ENCODE peak calls at places on chromosomes 2 and 18, in six cellular contexts. L is tibial nerve, K is H9, X is HepG2, G is MM.1S, D is SK-N-SH. E is an unnamed sample.

GRCh38 chr2:177147834-177148233 is 64.8 kb upstream of the HNRNPA3 start:
- DNase-seq in L (no peak), K (no peak), X (no peak), G (no peak), D (no peak), E (no peak)

GRCh38 chr2:48849770-48850169 is 94.2 kb upstream of the LHCGR start:
- DNase-seq in L (no peak), K (no peak), X (no peak), G (no peak), D (no peak), E (no peak)

GRCh38 chr2:26438926-26439325 is 37.2 kb downstream of the DRC1 start:
- DNase-seq in L (no peak), K (no peak), X (no peak), G (no peak), D (no peak), E (no peak)

GRCh38 chr18:59799383-59800015 is 100.3 kb upstream of the PMAIP1 start:
- DNase-seq in L (no peak), K (no peak), X (no peak), G (peak; percentile 9), D (peak; percentile 43), E (no peak)

GRCh38 chr18:40011201-40011600 is 1943.8 kb upstream of the PIK3C3 start:
- DNase-seq in L (no peak), K (no peak), X (no peak), G (no peak), D (no peak), E (no peak)

GRCh38 chr18:9742588-9743131 is 34.6 kb downstream of the RAB31 start:
- DNase-seq in L (no peak), K (no peak), X (no peak), G (no peak), D (no peak), E (no peak)

GRCh38 chr2:146777181-146777580 is 1067.6 kb upstream of the ACVR2A start:
- DNase-seq in L (no peak), K (no peak), X (no peak), G (no peak), D (no peak), E (no peak)

GRCh38 chr2:23146011-23146410 is 239.0 kb upstream of the KLHL29 start:
- DNase-seq in L (no peak), K (no peak), X (no peak), G (no peak), D (no peak), E (no peak)

GRCh38 chr2:239399404-239399999 is 1.3 kb downstream of the HDAC4 start:
- DNase-seq in L (peak; percentile 31), K (peak; percentile 24), X (peak; percentile 75), G (peak; percentile 66), D (peak; percentile 54), E (peak; percentile 31)

GRCh38 chr18:75201936-75202335 is 7.0 kb downstream of the PTGR3 start:
- DNase-seq in L (no peak), K (no peak), X (no peak), G (no peak), D (no peak), E (no peak)

GRCh38 chr2:24489942-24490673 is 946 bp upstream of the NCOA1 start:
- DNase-seq in L (peak; percentile 27), K (peak; percentile 38), X (peak; percentile 49), G (peak; percentile 10), D (peak; percentile 42), E (no peak)

GRCh38 chr2:120109186-120110061 is 96.5 kb downstream of the EPB41L5 start:
- DNase-seq in L (no peak), K (no peak), X (peak; percentile 55), G (peak; percentile 53), D (peak; percentile 41), E (no peak)

GRCh38 chr18:73824684-73825083 is 322.9 kb downstream of the FBXO15 start:
- DNase-seq in L (no peak), K (no peak), X (no peak), G (no peak), D (no peak), E (no peak)

GRCh38 chr2:160790738-160791137 is 297.1 kb upstream of the RBMS1 start:
- DNase-seq in L (no peak), K (no peak), X (no peak), G (no peak), D (no peak), E (no peak)

GRCh38 chr2:236073867-236074655 is 94.1 kb downstream of the GBX2 start:
- DNase-seq in L (no peak), K (no peak), X (no peak), G (no peak), D (no peak), E (no peak)

GRCh38 chr18:67133669-67134068 is 382.9 kb downstream of the DSEL start:
- DNase-seq in L (no peak), K (no peak), X (no peak), G (no peak), D (no peak), E (no peak)

GRCh38 chr2:70959271-70959761 is 19.1 kb upstream of the ANKRD53 start:
- DNase-seq in L (no peak), K (peak; percentile 20), X (no peak), G (no peak), D (no peak), E (no peak)

GRCh38 chr2:886072-887022 is 64.3 kb upstream of the SNTG2 start:
- DNase-seq in L (no peak), K (peak; percentile 28), X (no peak), G (no peak), D (no peak), E (no peak)

GRCh38 chr18:12361770-12362378 is 15.2 kb downstream of the AFG3L2 start:
- DNase-seq in L (no peak), K (no peak), X (no peak), G (no peak), D (peak; percentile 71), E (no peak)

GRCh38 chr2:58796239-58796638 is 555.1 kb upstream of the FANCL start:
- DNase-seq in L (no peak), K (no peak), X (no peak), G (no peak), D (no peak), E (no peak)

GRCh38 chr2:146917430-146918037 is 927.3 kb upstream of the ACVR2A start:
- DNase-seq in L (no peak), K (no peak), X (no peak), G (no peak), D (no peak), E (no peak)

GRCh38 chr18:32441536-32441935 is 29.1 kb downstream of the GAREM1 start:
- DNase-seq in L (no peak), K (no peak), X (no peak), G (no peak), D (no peak), E (no peak)

GRCh38 chr2:176122266-176122632 is 270 bp upstream of the HOXD9 start:
- DNase-seq in L (no peak), K (no peak), X (no peak), G (no peak), D (peak; percentile 89), E (no peak)

GRCh38 chr2:151153601-151154000 is 108.1 kb downstream of the RBM43 start:
- DNase-seq in L (no peak), K (no peak), X (no peak), G (no peak), D (no peak), E (no peak)

GRCh38 chr2:109728809-109729208 is 65.3 kb upstream of the RGPD5 start:
- DNase-seq in L (peak; percentile 15), K (no peak), X (no peak), G (no peak), D (no peak), E (no peak)

GRCh38 chr18:14907420-14907819 is 159.4 kb downstream of the ANKRD30B start:
- DNase-seq in L (no peak), K (no peak), X (no peak), G (no peak), D (no peak), E (no peak)

GRCh38 chr18:14900435-14900834 is 152.5 kb downstream of the ANKRD30B start:
- DNase-seq in L (no peak), K (no peak), X (no peak), G (no peak), D (no peak), E (no peak)

GRCh38 chr18:14908541-14908940 is 160.6 kb downstream of the ANKRD30B start:
- DNase-seq in L (no peak), K (no peak), X (no peak), G (no peak), D (no peak), E (no peak)

GRCh38 chr18:14905350-14905749 is 157.4 kb downstream of the ANKRD30B start:
- DNase-seq in L (no peak), K (no peak), X (no peak), G (no peak), D (no peak), E (no peak)

GRCh38 chr18:14905979-14906378 is 158.0 kb downstream of the ANKRD30B start:
- DNase-seq in L (no peak), K (no peak), X (no peak), G (no peak), D (no peak), E (no peak)
- H3K9me3 ChIP-seq in L (no peaks in the 10 kb centered on the region), K (peaks cover 61% of the 10 kb centered on the region), X (no peaks in the 10 kb centered on the region), G (no peaks in the 10 kb centered on the region), D (no peaks in the 10 kb centered on the region), E (no peaks in the 10 kb centered on the region)

GRCh38 chr2:81692566-81692965 is 1388.0 kb upstream of the LRRTM1 start:
- DNase-seq in L (no peak), K (no peak), X (no peak), G (no peak), D (no peak), E (no peak)
- H3K9me3 ChIP-seq in L (no peaks in the 10 kb centered on the region), K (no peaks in the 10 kb centered on the region), X (peaks cover 71% of the 10 kb centered on the region), G (no peaks in the 10 kb centered on the region), D (no peaks in the 10 kb centered on the region), E (no peaks in the 10 kb centered on the region)

DNA sequence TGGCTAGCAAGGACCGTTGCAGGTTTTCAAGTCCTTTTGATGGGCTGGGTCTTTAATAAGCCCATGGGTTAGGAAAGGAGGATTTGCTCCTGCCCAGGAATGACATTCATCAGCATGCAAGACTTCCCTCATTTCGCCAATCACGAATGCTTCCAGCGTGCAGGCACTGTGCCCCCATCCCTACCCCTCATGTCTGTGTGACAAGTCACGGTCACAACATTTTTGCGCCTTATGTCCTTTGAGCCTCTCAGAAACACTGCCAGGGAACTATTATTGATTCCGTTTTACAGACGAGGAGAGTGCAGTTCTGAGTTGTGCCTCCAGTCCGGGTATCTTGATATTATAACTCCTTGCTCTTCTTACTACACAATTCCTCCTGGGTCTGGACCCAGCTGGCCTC is 101.9 kb upstream of the MYCN start:
- DNase-seq in L (no peak), K (no peak), X (no peak), G (no peak), D (no peak), E (no peak)
- H3K9me3 ChIP-seq in L (peaks cover 13% of the 10 kb centered on the region), K (no peaks in the 10 kb centered on the region), X (no peaks in the 10 kb centered on the region), G (no peaks in the 10 kb centered on the region), D (no peaks in the 10 kb centered on the region), E (no peaks in the 10 kb centered on the region)

GRCh38 chr2:45790157-45790723 is 138.8 kb downstream of the PRKCE start:
- DNase-seq in L (no peak), K (no peak), X (no peak), G (no peak), D (no peak), E (no peak)

GRCh38 chr2:45786030-45786830 is 134.8 kb downstream of the PRKCE start:
- DNase-seq in L (no peak), K (no peak), X (no peak), G (no peak), D (peak; percentile 75), E (no peak)

GRCh38 chr2:45789317-45789716 is 137.8 kb downstream of the PRKCE start:
- DNase-seq in L (no peak), K (no peak), X (no peak), G (no peak), D (no peak), E (no peak)

GRCh38 chr2:45788401-45788800 is 136.9 kb downstream of the PRKCE start:
- DNase-seq in L (no peak), K (no peak), X (no peak), G (no peak), D (peak; percentile 30), E (no peak)

GRCh38 chr2:45786831-45787357 is 135.4 kb downstream of the PRKCE start:
- DNase-seq in L (no peak), K (no peak), X (no peak), G (no peak), D (no peak), E (no peak)
- H3K9me3 ChIP-seq in L (no peaks in the 10 kb centered on the region), K (no peaks in the 10 kb centered on the region), X (no peaks in the 10 kb centered on the region), G (no peaks in the 10 kb centered on the region), D (no peaks in the 10 kb centered on the region), E (no peaks in the 10 kb centered on the region)

E was measured in T-helper 17 cell.